ENCODE peak calls at places on chromosomes 11 and 22, in six cellular contexts. R, C, N, F, L and E are unnamed samples. For H3K4me1, the result is how much of the 10 kb centered on the place peaks cover.

GRCh38 chr11:34358258-34358665 is 452 bp upstream of the ABTB2 start:
- DNase-seq in R (peak), F (peak), N (no peak), C (peak), L (peak), E (peak)

GRCh38 chr22:47013861-47014635 is 251.6 kb downstream of the TBC1D22A start:
- DNase-seq in L (peak), F (no peak), N (no peak), R (no peak), C (no peak), E (no peak)

GRCh38 chr11:15941206-15941770 is 415.1 kb downstream of the SOX6 start:
- DNase-seq in N (no peak), C (peak), R (no peak), L (no peak), F (no peak), E (peak)

GRCh38 chr11:112605093-112605666 is 344.5 kb upstream of the PLET1 start:
- DNase-seq in N (no peak), L (no peak), C (no peak), F (no peak), R (no peak), E (no peak)

GRCh38 chr11:120563698-120564572 is 52.4 kb downstream of the GRIK4 start:
- DNase-seq in N (peak), F (no peak), C (peak), R (no peak), L (no peak), E (no peak)

GRCh38 chr22:22531770-22532546 is 11.9 kb upstream of the ZNF280A start:
- DNase-seq in L (no peak), F (no peak), C (no peak), N (no peak), R (no peak), E (no peak)

GRCh38 chr11:123188508-123189165 is 6.4 kb downstream of the CLMP start:
- DNase-seq in N (no peak), R (peak), C (peak), L (no peak), F (no peak), E (no peak)

GRCh38 chr22:47205081-47205491 is 442.6 kb downstream of the TBC1D22A start:
- DNase-seq in F (no peak), N (no peak), C (no peak), L (no peak), R (no peak), E (no peak)

GRCh38 chr11:60928563-60929001 is 4.3 kb downstream of the TMEM132A start:
- DNase-seq in R (no peak), N (no peak), F (no peak), L (peak), C (no peak), E (no peak)

GRCh38 chr11:19345519-19345847 is 104.7 kb upstream of the E2F8 start:
- DNase-seq in R (no peak), N (peak), L (no peak), C (peak), F (no peak), E (peak)

GRCh38 chr11:77198440-77198849 is 70.4 kb downstream of the MYO7A start:
- DNase-seq in C (peak), R (peak), F (no peak), N (no peak), L (peak), E (peak)

GRCh38 chr22:40345801-40346177 is 511 bp upstream of the ADSL start:
- DNase-seq in R (peak), C (peak), N (no peak), L (peak), F (no peak), E (peak)

GRCh38 chr22:38549106-38549884 is 20.7 kb downstream of the DMC1 start:
- DNase-seq in F (no peak), R (peak), L (no peak), C (no peak), N (no peak), E (no peak)

GRCh38 chr22:40289991-40290459 is 56.3 kb upstream of the ADSL start:
- DNase-seq in R (no peak), C (no peak), F (no peak), N (no peak), L (no peak), E (no peak)

GRCh38 chr22:46049726-46050450 is 72.9 kb upstream of the WNT7B start:
- DNase-seq in C (no peak), N (peak), F (no peak), R (no peak), L (peak), E (peak)

GRCh38 chr22:34067031-34067430 is 146.8 kb upstream of the LARGE1 start:
- DNase-seq in C (no peak), F (no peak), N (no peak), L (no peak), R (no peak), E (no peak)

GRCh38 chr11:131234146-131234680 is 136.2 kb upstream of the NTM start:
- DNase-seq in R (no peak), N (no peak), C (peak), F (no peak), L (no peak), E (no peak)

GRCh38 chr11:117588166-117588810 is 208.7 kb downstream of the DSCAML1 start:
- DNase-seq in F (no peak), N (no peak), R (no peak), C (no peak), L (no peak), E (no peak)

DNA sequence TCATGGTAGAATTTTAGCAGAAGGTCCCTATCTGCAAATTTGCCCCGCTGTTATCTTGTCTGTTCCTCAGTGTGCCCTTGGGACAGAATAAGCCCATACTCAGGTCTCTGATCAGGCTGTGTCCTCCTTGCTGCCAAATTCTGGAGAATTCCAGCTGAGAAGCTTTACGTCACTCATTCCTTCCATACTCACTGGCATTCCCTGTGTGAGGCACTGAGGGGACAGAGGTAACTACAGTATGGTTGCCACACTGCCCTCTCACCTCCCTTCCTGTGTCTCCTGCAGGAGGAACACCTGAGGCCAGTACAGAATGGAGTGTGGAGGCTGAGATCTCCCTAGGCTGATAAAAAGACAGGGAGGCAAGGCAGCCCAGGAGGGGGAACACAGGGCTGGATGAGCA is 31.5 kb downstream of the SHISA8 start:
- DNase-seq in L (no peak), R (no peak), F (no peak), N (no peak), C (no peak), E (no peak)
- TF ChIP-seq CTCF in L (no peak), R (no peak), F (no peak), N (no peak), C (no peak), E (no peak)

GRCh38 chr11:76159983-76160661 is 46.2 kb downstream of the WNT11 start:
- DNase-seq in L (peak), N (peak), F (no peak), C (no peak), R (no peak), E (no peak)

GRCh38 chr11:76156971-76157427 is 49.3 kb downstream of the WNT11 start:
- DNase-seq in F (no peak), C (no peak), R (no peak), N (no peak), L (no peak), E (peak)

GRCh38 chr11:76158394-76159302 is 47.7 kb downstream of the WNT11 start:
- DNase-seq in N (peak), C (no peak), L (no peak), F (no peak), R (no peak), E (no peak)

GRCh38 chr11:76159303-76159937 is 46.9 kb downstream of the WNT11 start:
- DNase-seq in N (peak), R (no peak), L (peak), C (no peak), F (no peak), E (no peak)

DNA sequence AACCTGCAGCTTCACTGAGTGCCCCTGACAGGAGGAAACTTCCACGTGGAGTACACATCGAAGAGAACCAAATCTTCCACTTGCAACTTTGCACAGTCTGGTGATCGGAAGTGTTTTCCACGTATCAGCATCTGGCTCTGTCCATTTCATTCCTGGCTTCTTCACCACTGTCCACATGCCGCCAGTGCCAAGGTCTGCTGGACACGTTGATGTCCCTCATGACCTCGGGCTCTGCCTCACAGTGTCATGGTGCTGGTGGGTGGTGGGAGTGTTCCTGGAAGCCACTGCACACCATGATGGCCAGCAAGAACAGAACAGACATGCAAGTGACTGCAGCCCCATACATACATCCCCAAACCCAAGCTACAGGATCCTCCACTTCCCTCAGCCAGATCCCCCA is 48.4 kb downstream of the WNT11 start:
- DNase-seq in R (no peak), N (no peak), L (no peak), C (no peak), F (no peak), E (no peak)
- H3K4me1 ChIP-seq in R (under half), N (under half), L (under half), C (under half), F (under half), E (under half)

GRCh38 chr11:728901-729491 is 18.3 kb upstream of the TALDO1 start:
- DNase-seq in N (no peak), F (no peak), L (no peak), C (no peak), R (no peak), E (no peak)
- TF ChIP-seq CTCF in N (no peak), F (no peak), L (no peak), C (no peak), R (no peak), E (no peak)

GRCh38 chr11:27215471-27216267 is 147.3 kb downstream of the CCDC34 start:
- DNase-seq in L (peak), R (no peak), C (no peak), N (peak), F (no peak), E (peak)
- H3K4me1 ChIP-seq in L (under half), R (under half), C (under half), N (under half), F (under half), E (under half)

GRCh38 chr22:24108073-24108472 is 73.2 kb upstream of the SUSD2 start:
- DNase-seq in N (no peak), L (no peak), R (no peak), C (peak), F (no peak), E (no peak)

GRCh38 chr22:24109649-24110048 is 71.6 kb upstream of the SUSD2 start:
- DNase-seq in F (no peak), N (no peak), C (no peak), L (no peak), R (no peak), E (no peak)

GRCh38 chr22:24105661-24106060 is 75.6 kb upstream of the SUSD2 start:
- DNase-seq in N (peak), F (no peak), C (no peak), L (no peak), R (no peak), E (peak)

GRCh38 chr22:24106385-24107381 is 74.6 kb upstream of the SUSD2 start:
- DNase-seq in R (no peak), C (peak), F (no peak), N (peak), L (no peak), E (no peak)

DNA sequence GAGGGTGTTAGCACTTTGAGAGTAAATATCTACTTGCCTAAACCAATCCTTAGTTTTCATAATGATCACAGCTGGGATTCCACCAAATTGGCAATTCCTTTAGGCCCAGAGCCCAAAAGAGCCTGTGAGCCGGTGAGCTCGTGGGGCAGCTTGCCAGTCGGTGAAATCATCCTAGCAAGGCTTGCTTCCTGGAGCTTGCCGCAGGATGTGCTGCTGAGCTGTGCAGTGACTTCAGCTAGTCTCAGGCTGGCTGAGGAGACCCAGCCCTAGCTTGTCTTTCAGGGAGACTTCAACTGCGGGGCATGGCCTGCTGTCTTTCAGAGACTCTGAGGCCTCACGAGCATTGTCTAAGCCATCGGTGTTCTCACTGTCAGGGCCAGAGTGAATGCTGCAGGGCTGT is 73.6 kb upstream of the SUSD2 start:
- DNase-seq in L (no peak), N (peak), C (no peak), R (peak), F (peak), E (peak)
- TF ChIP-seq CTCF in L (peak), N (peak), C (no peak), R (no peak), F (peak), E (peak)

DNA sequence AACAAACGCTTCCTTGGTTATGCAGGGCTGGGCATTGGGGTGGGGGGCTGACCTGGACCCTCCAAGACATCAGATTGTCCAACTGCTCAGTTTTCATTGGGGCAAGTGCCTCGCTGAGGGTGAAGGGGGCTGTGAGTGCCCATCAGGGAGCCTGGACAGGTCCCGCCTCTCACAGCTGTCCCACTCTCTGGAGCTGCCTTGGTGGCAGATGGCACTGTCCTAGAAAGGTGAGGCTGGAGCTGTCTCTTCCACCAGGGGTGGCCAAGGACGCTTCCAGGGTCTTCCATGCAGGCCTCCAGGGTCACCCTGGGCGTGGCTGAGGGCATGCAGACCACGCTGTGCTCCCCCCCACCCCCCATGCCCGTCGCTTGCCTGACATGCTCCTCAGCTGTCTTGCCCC is 53.4 kb upstream of the CCDC188 start:
- DNase-seq in N (no peak), L (no peak), F (no peak), C (no peak), R (no peak), E (no peak)
- H3K4me1 ChIP-seq in N (under half), L (under half), F (under half), C (under half), R (under half), E (under half)

GRCh38 chr11:104256525-104256924 is 92.6 kb upstream of the PDGFD start:
- DNase-seq in R (peak), F (no peak), N (no peak), C (no peak), L (no peak), E (no peak)

GRCh38 chr11:104259121-104259610 is 95.2 kb upstream of the PDGFD start:
- DNase-seq in L (no peak), F (no peak), C (no peak), R (no peak), N (no peak), E (no peak)

DNA sequence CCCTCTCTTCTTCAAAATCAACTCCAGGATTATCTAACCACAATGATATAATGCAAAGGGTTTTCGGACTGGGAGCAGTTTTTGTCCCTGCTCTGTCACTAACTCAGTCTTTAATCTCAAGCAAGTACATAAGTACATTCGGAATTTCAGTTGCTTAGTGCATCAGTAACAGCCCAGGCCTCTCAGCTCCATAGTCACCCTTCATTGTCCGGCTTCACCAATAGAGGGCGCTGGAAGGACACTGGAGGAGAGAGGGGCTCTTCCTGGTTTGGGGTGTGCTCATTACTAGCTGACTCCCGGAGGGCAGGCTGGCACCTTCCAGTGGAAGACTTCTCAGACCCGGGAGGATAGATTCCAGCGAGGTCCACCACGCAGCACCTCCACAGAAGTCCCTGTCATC is 90.4 kb upstream of the PDGFD start:
- DNase-seq in C (peak), R (peak), L (peak), F (no peak), N (peak), E (no peak)
- TF ChIP-seq CTCF in C (peak), R (peak), L (peak), F (no peak), N (peak), E (no peak)